ENCODE peak calls at places on chromosome 19, in nine cellular contexts. One of them, this sample, is unnamed.

GRCh38 chr19:656751-657559 is 6.1 kb downstream of the RNF126 start:
- DNase-seq in AG09319: no peak
- DNase-seq in HFF-Myc: no peak
- DNase-seq in uterus: no peak
- DNase-seq in CD8-positive, alpha-beta T cell: no peak
- DNase-seq in suprapubic skin: no peak
- DNase-seq in lung: no peak
- DNase-seq in A549: no peak
- DNase-seq in GM20000: no peak
- DNase-seq in this sample: no peak

GRCh38 chr19:16678498-16678897 is 17.6 kb downstream of the TMEM38A start:
- DNase-seq in AG09319: no peak
- DNase-seq in HFF-Myc: no peak
- DNase-seq in uterus: no peak
- DNase-seq in CD8-positive, alpha-beta T cell: no peak
- DNase-seq in suprapubic skin: no peak
- DNase-seq in lung: no peak
- DNase-seq in A549: no peak
- DNase-seq in GM20000: no peak
- DNase-seq in this sample: no peak

GRCh38 chr19:43901395-43902390 is 33.4 kb downstream of the ZNF45 start:
- DNase-seq in AG09319: peak
- DNase-seq in HFF-Myc: peak
- DNase-seq in uterus: peak
- DNase-seq in CD8-positive, alpha-beta T cell: peak
- DNase-seq in suprapubic skin: peak
- DNase-seq in lung: peak
- DNase-seq in A549: peak
- DNase-seq in GM20000: peak
- DNase-seq in this sample: peak

GRCh38 chr19:18205180-18205915 is 1.5 kb upstream of the RAB3A start:
- DNase-seq in AG09319: peak
- DNase-seq in HFF-Myc: no peak
- DNase-seq in uterus: peak
- DNase-seq in CD8-positive, alpha-beta T cell: peak
- DNase-seq in suprapubic skin: peak
- DNase-seq in lung: peak
- DNase-seq in A549: no peak
- DNase-seq in GM20000: peak
- DNase-seq in this sample: no peak

GRCh38 chr19:7748756-7749155 is 1.4 kb upstream of the CD209 start:
- DNase-seq in AG09319: no peak
- DNase-seq in HFF-Myc: no peak
- DNase-seq in uterus: no peak
- DNase-seq in CD8-positive, alpha-beta T cell: no peak
- DNase-seq in suprapubic skin: no peak
- DNase-seq in lung: no peak
- DNase-seq in A549: peak
- DNase-seq in GM20000: no peak
- DNase-seq in this sample: no peak

GRCh38 chr19:8387688-8388611 is 2.2 kb upstream of the RAB11B start:
- DNase-seq in AG09319: no peak
- DNase-seq in HFF-Myc: no peak
- DNase-seq in uterus: no peak
- DNase-seq in CD8-positive, alpha-beta T cell: no peak
- DNase-seq in suprapubic skin: no peak
- DNase-seq in lung: no peak
- DNase-seq in A549: peak
- DNase-seq in GM20000: no peak
- DNase-seq in this sample: peak

GRCh38 chr19:24166055-24166454 is 79.1 kb downstream of the ZNF254 start:
- DNase-seq in AG09319: no peak
- DNase-seq in HFF-Myc: no peak
- DNase-seq in uterus: no peak
- DNase-seq in CD8-positive, alpha-beta T cell: no peak
- DNase-seq in suprapubic skin: no peak
- DNase-seq in lung: no peak
- DNase-seq in A549: no peak
- DNase-seq in GM20000: no peak
- DNase-seq in this sample: no peak

GRCh38 chr19:36418287-36419001 is at the start of gene ZFP82:
- DNase-seq in AG09319: peak
- DNase-seq in HFF-Myc: peak
- DNase-seq in uterus: peak
- DNase-seq in CD8-positive, alpha-beta T cell: peak
- DNase-seq in suprapubic skin: peak
- DNase-seq in lung: peak
- DNase-seq in A549: peak
- DNase-seq in GM20000: peak
- DNase-seq in this sample: peak

GRCh38 chr19:48284891-48285290 is 15.0 kb downstream of the ZNF114 start:
- DNase-seq in AG09319: no peak
- DNase-seq in HFF-Myc: no peak
- DNase-seq in uterus: no peak
- DNase-seq in CD8-positive, alpha-beta T cell: no peak
- DNase-seq in suprapubic skin: no peak
- DNase-seq in lung: no peak
- DNase-seq in A549: no peak
- DNase-seq in GM20000: no peak
- DNase-seq in this sample: peak

GRCh38 chr19:4075373-4075772 is 8.7 kb upstream of the ZBTB7A start:
- DNase-seq in AG09319: no peak
- DNase-seq in HFF-Myc: no peak
- DNase-seq in uterus: no peak
- DNase-seq in CD8-positive, alpha-beta T cell: no peak
- DNase-seq in suprapubic skin: no peak
- DNase-seq in lung: no peak
- DNase-seq in A549: no peak
- DNase-seq in GM20000: no peak
- DNase-seq in this sample: no peak

GRCh38 chr19:13262450-13262849 is 112.2 kb downstream of the IER2 start:
- DNase-seq in AG09319: no peak
- DNase-seq in HFF-Myc: peak
- DNase-seq in uterus: no peak
- DNase-seq in CD8-positive, alpha-beta T cell: no peak
- DNase-seq in suprapubic skin: no peak
- DNase-seq in lung: no peak
- DNase-seq in A549: peak
- DNase-seq in GM20000: peak
- DNase-seq in this sample: no peak

GRCh38 chr19:23981863-23982262 is 67.2 kb downstream of the ZNF726 start:
- DNase-seq in AG09319: no peak
- DNase-seq in HFF-Myc: no peak
- DNase-seq in uterus: no peak
- DNase-seq in CD8-positive, alpha-beta T cell: no peak
- DNase-seq in suprapubic skin: no peak
- DNase-seq in lung: no peak
- DNase-seq in A549: no peak
- DNase-seq in GM20000: no peak
- DNase-seq in this sample: no peak

GRCh38 chr19:18091217-18091608 is 4.5 kb upstream of the IL12RB1 start:
- DNase-seq in AG09319: no peak
- DNase-seq in HFF-Myc: no peak
- DNase-seq in uterus: no peak
- DNase-seq in CD8-positive, alpha-beta T cell: peak
- DNase-seq in suprapubic skin: peak
- DNase-seq in lung: peak
- DNase-seq in A549: no peak
- DNase-seq in GM20000: peak
- DNase-seq in this sample: no peak

GRCh38 chr19:3366104-3366760 is at the start of gene NFIC:
- DNase-seq in AG09319: peak
- DNase-seq in HFF-Myc: no peak
- DNase-seq in uterus: peak
- DNase-seq in CD8-positive, alpha-beta T cell: no peak
- DNase-seq in suprapubic skin: peak
- DNase-seq in lung: peak
- DNase-seq in A549: peak
- DNase-seq in GM20000: peak
- DNase-seq in this sample: no peak

GRCh38 chr19:31960474-31960873 is 384.9 kb upstream of the ZNF507 start:
- DNase-seq in AG09319: no peak
- DNase-seq in HFF-Myc: no peak
- DNase-seq in uterus: no peak
- DNase-seq in CD8-positive, alpha-beta T cell: no peak
- DNase-seq in suprapubic skin: no peak
- DNase-seq in lung: no peak
- DNase-seq in A549: no peak
- DNase-seq in GM20000: no peak
- DNase-seq in this sample: no peak

GRCh38 chr19:8487137-8487851 is 15.1 kb downstream of the PRAM1 start:
- DNase-seq in AG09319: no peak
- DNase-seq in HFF-Myc: no peak
- DNase-seq in uterus: no peak
- DNase-seq in CD8-positive, alpha-beta T cell: peak
- DNase-seq in suprapubic skin: no peak
- DNase-seq in lung: peak
- DNase-seq in A549: no peak
- DNase-seq in GM20000: no peak
- DNase-seq in this sample: peak

GRCh38 chr19:33726756-33727155 is 69.9 kb upstream of the KCTD15 start:
- DNase-seq in AG09319: no peak
- DNase-seq in HFF-Myc: no peak
- DNase-seq in uterus: no peak
- DNase-seq in CD8-positive, alpha-beta T cell: no peak
- DNase-seq in suprapubic skin: no peak
- DNase-seq in lung: no peak
- DNase-seq in A549: no peak
- DNase-seq in GM20000: no peak
- DNase-seq in this sample: no peak

DNA sequence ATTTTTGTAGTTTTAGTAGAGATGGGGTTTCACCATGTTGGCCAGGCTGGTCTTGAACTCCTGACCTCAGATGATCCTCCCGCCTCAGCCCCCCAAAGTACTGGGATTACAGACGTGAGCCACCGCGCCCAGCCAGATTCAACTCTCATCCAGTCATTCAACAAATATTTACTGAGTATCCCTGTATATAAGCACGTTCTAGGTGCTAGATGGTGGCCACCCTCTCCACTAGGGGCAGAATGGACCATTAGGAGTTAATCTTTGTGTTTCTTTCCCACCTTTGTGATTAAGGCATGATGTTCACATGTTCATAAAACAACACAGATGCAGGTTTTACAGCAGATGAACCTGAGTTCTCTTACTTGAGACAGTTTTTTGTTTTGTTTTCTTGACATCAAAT is 7.3 kb downstream of the SHKBP1 start:
- DNase-seq in AG09319: no peak
- DNase-seq in HFF-Myc: no peak
- DNase-seq in uterus: no peak
- DNase-seq in CD8-positive, alpha-beta T cell: no peak
- DNase-seq in suprapubic skin: no peak
- DNase-seq in lung: no peak
- DNase-seq in A549: peak
- DNase-seq in GM20000: no peak
- DNase-seq in this sample: no peak
- TF ChIP-seq CTCF in AG09319: no peak
- TF ChIP-seq CTCF in HFF-Myc: peak
- TF ChIP-seq CTCF in uterus: no peak
- TF ChIP-seq CTCF in CD8-positive, alpha-beta T cell: no peak
- TF ChIP-seq CTCF in suprapubic skin: no peak
- TF ChIP-seq CTCF in lung: no peak
- TF ChIP-seq CTCF in A549: peak
- TF ChIP-seq CTCF in GM20000: no peak
- TF ChIP-seq CTCF in this sample: peak

GRCh38 chr19:38361633-38362075 is 12.7 kb upstream of the PSMD8 start:
- DNase-seq in AG09319: no peak
- DNase-seq in HFF-Myc: no peak
- DNase-seq in uterus: peak
- DNase-seq in CD8-positive, alpha-beta T cell: peak
- DNase-seq in suprapubic skin: peak
- DNase-seq in lung: peak
- DNase-seq in A549: peak
- DNase-seq in GM20000: peak
- DNase-seq in this sample: no peak
- TF ChIP-seq CTCF in AG09319: no peak
- TF ChIP-seq CTCF in HFF-Myc: no peak
- TF ChIP-seq CTCF in uterus: no peak
- TF ChIP-seq CTCF in CD8-positive, alpha-beta T cell: peak
- TF ChIP-seq CTCF in suprapubic skin: peak
- TF ChIP-seq CTCF in lung: no peak
- TF ChIP-seq CTCF in A549: no peak
- TF ChIP-seq CTCF in GM20000: no peak
- TF ChIP-seq CTCF in this sample: peak

DNA sequence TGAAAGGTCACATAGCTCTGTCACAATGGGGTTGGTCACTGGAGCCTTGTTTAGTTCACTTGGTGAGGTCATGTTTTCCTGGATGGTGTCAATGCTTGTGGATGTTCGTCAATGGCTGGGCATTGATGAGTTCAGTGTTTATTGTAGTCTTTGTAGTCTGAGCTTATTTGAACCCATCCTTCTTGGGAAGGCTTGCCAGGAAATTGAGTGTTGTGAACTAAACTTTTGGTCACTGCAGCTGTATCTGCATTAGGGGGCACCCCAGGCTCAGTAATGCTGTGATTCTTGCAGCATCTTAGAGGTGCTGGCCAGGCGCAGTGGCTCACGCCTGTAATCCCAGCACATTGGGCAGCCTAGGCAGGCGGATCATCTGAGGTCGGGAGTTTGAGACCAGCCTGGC is 22.0 kb downstream of the BLOC1S3 start:
- DNase-seq in AG09319: peak
- DNase-seq in HFF-Myc: peak
- DNase-seq in uterus: no peak
- DNase-seq in CD8-positive, alpha-beta T cell: no peak
- DNase-seq in suprapubic skin: no peak
- DNase-seq in lung: no peak
- DNase-seq in A549: peak
- DNase-seq in GM20000: no peak
- DNase-seq in this sample: no peak
- TF ChIP-seq CTCF in AG09319: peak
- TF ChIP-seq CTCF in HFF-Myc: peak
- TF ChIP-seq CTCF in uterus: no peak
- TF ChIP-seq CTCF in CD8-positive, alpha-beta T cell: no peak
- TF ChIP-seq CTCF in suprapubic skin: no peak
- TF ChIP-seq CTCF in lung: peak
- TF ChIP-seq CTCF in A549: peak
- TF ChIP-seq CTCF in GM20000: no peak
- TF ChIP-seq CTCF in this sample: peak

GRCh38 chr19:46573679-46574522 is 27.2 kb upstream of the CALM3 start:
- DNase-seq in AG09319: no peak
- DNase-seq in HFF-Myc: no peak
- DNase-seq in uterus: no peak
- DNase-seq in CD8-positive, alpha-beta T cell: no peak
- DNase-seq in suprapubic skin: no peak
- DNase-seq in lung: no peak
- DNase-seq in A549: no peak
- DNase-seq in GM20000: no peak
- DNase-seq in this sample: no peak

GRCh38 chr19:46574533-46574932 is 26.6 kb upstream of the CALM3 start:
- DNase-seq in AG09319: no peak
- DNase-seq in HFF-Myc: no peak
- DNase-seq in uterus: no peak
- DNase-seq in CD8-positive, alpha-beta T cell: no peak
- DNase-seq in suprapubic skin: no peak
- DNase-seq in lung: no peak
- DNase-seq in A549: no peak
- DNase-seq in GM20000: no peak
- DNase-seq in this sample: no peak

DNA sequence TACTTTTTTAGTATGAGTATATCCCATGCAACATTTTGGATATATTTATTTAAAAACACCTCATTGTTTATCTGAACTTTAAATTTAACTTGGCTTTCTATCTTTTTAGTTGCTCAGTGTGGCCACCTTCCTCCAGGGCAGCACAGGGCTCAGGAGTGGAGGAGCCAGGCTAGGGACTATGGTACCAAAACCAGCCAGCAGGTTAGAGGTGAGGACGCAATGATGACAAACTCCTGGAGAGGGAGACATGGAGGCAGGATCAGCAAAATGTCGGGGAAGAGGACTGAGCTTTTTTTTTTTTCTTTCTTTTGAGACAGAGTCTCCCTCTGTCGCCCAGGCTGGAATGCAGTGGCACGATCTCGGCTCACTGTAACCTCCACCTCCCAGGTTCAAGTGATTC is 29.6 kb upstream of the CALM3 start:
- DNase-seq in AG09319: no peak
- DNase-seq in HFF-Myc: no peak
- DNase-seq in uterus: no peak
- DNase-seq in CD8-positive, alpha-beta T cell: no peak
- DNase-seq in suprapubic skin: no peak
- DNase-seq in lung: no peak
- DNase-seq in A549: peak
- DNase-seq in GM20000: no peak
- DNase-seq in this sample: no peak
- TF ChIP-seq CTCF in AG09319: peak
- TF ChIP-seq CTCF in HFF-Myc: peak
- TF ChIP-seq CTCF in uterus: no peak
- TF ChIP-seq CTCF in CD8-positive, alpha-beta T cell: no peak
- TF ChIP-seq CTCF in suprapubic skin: no peak
- TF ChIP-seq CTCF in lung: no peak
- TF ChIP-seq CTCF in A549: peak
- TF ChIP-seq CTCF in GM20000: no peak
- TF ChIP-seq CTCF in this sample: peak

This sample was measured in chondrocyte.